ENCODE peak calls at places on chromosomes 2 and 18, in eight cellular contexts. W is ovary, Q is OCI-LY7, E is foreskin fibroblast, G is nephron progenitor cell, M is GM10248, Y is GM12865, V is left lung. F is an unnamed sample.
A peak's percentile ranks its signal among the peaks of the same experiment; 100 is the strongest.

GRCh38 chr2:39513641-39514094 is 76.6 kb upstream of the MAP4K3 start:
- DNase-seq in E (peak; percentile 96), M (peak; percentile 59), Y (peak; percentile 74), V (peak; percentile 71), G (peak; percentile 16), W (peak; percentile 63), Q (peak; percentile 56), F (no peak)

GRCh38 chr2:169923977-169924376 is 96.7 kb downstream of the UBR3 start:
- DNase-seq in Q (no peak), Y (no peak), M (no peak), V (no peak), W (no peak), E (no peak), G (no peak), F (no peak)

GRCh38 chr2:52034706-52035105 is 1002.8 kb upstream of the NRXN1 start:
- DNase-seq in Y (no peak), Q (no peak), G (no peak), M (no peak), V (no peak), W (no peak), E (no peak), F (no peak)

GRCh38 chr2:100819365-100820345 is at the start of gene NPAS2:
- DNase-seq in G (peak; percentile 55), E (peak; percentile 62), Y (no peak), Q (no peak), W (no peak), V (peak; percentile 53), M (peak; percentile 21), F (no peak)

GRCh38 chr18:80247403-80247916 is at the start of gene PARD6G:
- DNase-seq in G (peak; percentile 90), V (peak; percentile 82), E (peak; percentile 56), M (peak; percentile 91), W (peak; percentile 87), Q (peak; percentile 39), Y (no peak), F (peak; percentile 82)

GRCh38 chr18:46393230-46393629 is 263.8 kb downstream of the LOXHD1 start:
- DNase-seq in V (no peak), Y (no peak), M (peak; percentile 37), G (peak; percentile 43), E (no peak), W (no peak), Q (peak; percentile 2), F (no peak)

GRCh38 chr2:66748939-66749338 is 314.0 kb downstream of the MEIS1 start:
- DNase-seq in V (no peak), Q (peak; percentile 58), G (no peak), W (no peak), Y (peak; percentile 16), E (no peak), M (no peak), F (no peak)

GRCh38 chr2:234191819-234192407 is 141.4 kb downstream of the SPP2 start:
- DNase-seq in E (no peak), Y (no peak), V (no peak), Q (peak; percentile 2), G (no peak), W (no peak), M (no peak), F (no peak)

GRCh38 chr2:138219961-138220360 is 255.7 kb downstream of the HNMT start:
- DNase-seq in Y (no peak), V (no peak), M (no peak), Q (no peak), W (no peak), E (no peak), G (no peak), F (no peak)

GRCh38 chr2:96117701-96118588 is 1.6 kb upstream of the ADRA2B start:
- DNase-seq in V (peak; percentile 31), E (no peak), Y (no peak), G (no peak), M (no peak), Q (peak; percentile 33), W (no peak), F (no peak)
- TF ChIP-seq CTCF in V (no peak), E (no peak), Y (peak; percentile 21), G (no peak), M (no peak), Q (peak; percentile 62), W (no peak), F (no peak)

GRCh38 chr2:13056259-13056843 is 339.6 kb downstream of the TRIB2 start:
- DNase-seq in V (no peak), Y (peak; percentile 25), W (no peak), M (no peak), E (peak; percentile 3), G (no peak), Q (peak; percentile 14), F (no peak)
- TF ChIP-seq CTCF in V (peak; percentile 16), Y (peak; percentile 30), W (no peak), M (peak; percentile 21), E (peak; percentile 46), G (peak; percentile 54), Q (peak; percentile 78), F (peak; percentile 78)

DNA sequence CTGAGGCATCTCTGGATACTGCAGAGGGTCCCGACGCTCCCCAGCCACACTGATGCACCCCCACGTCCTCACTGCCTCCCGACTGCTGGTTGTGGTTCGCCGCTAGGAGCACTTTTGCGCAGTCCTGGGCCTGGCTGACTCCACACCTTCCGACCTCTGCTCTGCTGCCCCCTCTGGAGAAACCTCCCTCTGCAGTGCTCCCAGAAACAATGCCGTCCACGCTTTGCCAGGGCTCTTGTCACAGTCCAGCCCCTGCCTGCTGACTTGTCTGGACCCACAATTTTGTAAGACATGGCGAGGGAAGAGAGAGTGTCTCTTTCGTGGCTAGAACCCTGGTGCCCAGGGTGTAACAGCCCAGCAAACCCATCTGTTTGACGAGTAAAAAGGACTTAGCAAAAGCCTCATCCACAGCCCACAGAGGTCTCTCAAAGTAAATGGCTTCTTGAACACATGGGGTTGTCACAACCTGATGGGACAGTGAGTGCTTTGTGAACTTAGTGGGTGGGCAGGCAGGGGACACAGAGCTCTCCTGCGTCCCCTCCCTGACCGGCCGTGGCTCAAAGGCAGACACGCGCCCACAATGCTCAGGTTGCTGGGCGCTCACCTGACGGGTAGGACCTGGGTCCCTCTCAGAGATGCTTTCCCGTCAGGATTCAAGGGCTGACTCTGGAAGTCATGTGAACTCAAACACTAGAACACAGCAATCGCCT is 4.0 kb downstream of the COPS9 start:
- DNase-seq in W (no peak), G (no peak), M (no peak), V (peak; percentile 19), Q (no peak), Y (no peak), E (no peak), F (peak; percentile 62)
- TF ChIP-seq CTCF in W (no peak), G (no peak), M (no peak), V (no peak), Q (peak; percentile 44), Y (no peak), E (peak; percentile 4), F (peak; percentile 36)

GRCh38 chr2:178480227-178481181 is at the start of gene PLEKHA3:
- DNase-seq in V (peak; percentile 96), E (peak; percentile 98), Y (peak; percentile 89), M (peak; percentile 91), Q (peak; percentile 80), W (peak; percentile 99), G (peak; percentile 92), F (peak; percentile 90)

GRCh38 chr2:178478442-178479274 is at the start of gene FKBP7:
- DNase-seq in G (peak; percentile 84), V (peak; percentile 90), Q (peak; percentile 87), Y (peak; percentile 85), E (peak; percentile 82), W (peak; percentile 88), M (peak; percentile 86), F (peak; percentile 85)

GRCh38 chr2:178479758-178480226 is 465 bp upstream of the PLEKHA3 start:
- DNase-seq in Q (no peak), G (no peak), M (no peak), W (no peak), E (no peak), Y (no peak), V (no peak), F (no peak)

GRCh38 chr2:178478102-178478441 is 328 bp downstream of the FKBP7 start:
- DNase-seq in W (no peak), G (peak; percentile 13), Q (peak; percentile 42), V (no peak), Y (peak; percentile 41), M (peak; percentile 21), E (peak; percentile 7), F (no peak)

GRCh38 chr2:178479275-178479616 is 846 bp upstream of the FKBP7 start:
- DNase-seq in M (no peak), V (no peak), Q (no peak), Y (no peak), W (no peak), G (no peak), E (no peak), F (no peak)
- TF ChIP-seq CTCF in M (no peak), V (no peak), Q (peak; percentile 48), Y (no peak), W (no peak), G (no peak), E (no peak), F (no peak)

GRCh38 chr18:62249478-62250097 is 62.5 kb downstream of the RELCH start:
- DNase-seq in E (peak; percentile 30), V (peak; percentile 60), W (peak; percentile 56), Y (peak; percentile 90), M (peak; percentile 48), Q (peak; percentile 72), G (peak; percentile 69), F (peak; percentile 59)

GRCh38 chr18:62248313-62248712 is 61.3 kb downstream of the RELCH start:
- DNase-seq in Q (no peak), G (no peak), E (no peak), M (no peak), Y (no peak), V (no peak), W (no peak), F (no peak)

GRCh38 chr18:62245177-62245576 is 58.1 kb downstream of the RELCH start:
- DNase-seq in V (no peak), E (no peak), G (no peak), Y (no peak), Q (no peak), M (no peak), W (no peak), F (no peak)

GRCh38 chr18:62242955-62243354 is 55.9 kb downstream of the RELCH start:
- DNase-seq in G (no peak), M (no peak), V (no peak), E (peak; percentile 16), Y (no peak), Q (no peak), W (no peak), F (no peak)

GRCh38 chr18:62245699-62246098 is 58.6 kb downstream of the RELCH start:
- DNase-seq in E (no peak), V (no peak), M (no peak), Q (no peak), W (no peak), G (no peak), Y (no peak), F (no peak)
- TF ChIP-seq CTCF in E (no peak), V (no peak), M (no peak), Q (no peak), W (no peak), G (no peak), Y (peak; percentile 10), F (peak; percentile 59)